ENCODE peak calls at places on chromosome 21, in ten cellular contexts. T is esophagus muscularis mucosa; Y is activated naive CD4-positive, alpha-beta T cell; B is AG08396; P is C1 segment of cervical spinal cord; W is central memory CD8-positive, alpha-beta T cell; F is AG08395; S is AG10803; O is NCI-H1436 treated with DMSO at 0.1 percent for 48 hours; E is kidney tubule cell. D is an unnamed sample.

GRCh38 chr21:33951276-33952178 is 35.9 kb upstream of the ATP5PO start:
- DNase-seq in B (no peak), S (peak), O (no peak), P (no peak), T (no peak), E (peak), Y (no peak), W (no peak), F (no peak), D (peak)

GRCh38 chr21:32917392-32918135 is 108.2 kb upstream of the OLIG2 start:
- DNase-seq in B (peak), Y (no peak), E (peak), F (peak), T (no peak), S (peak), O (no peak), P (no peak), W (no peak), D (no peak)

GRCh38 chr21:41233913-41234312 is 66.0 kb downstream of the BACE2 start:
- DNase-seq in T (no peak), F (no peak), W (no peak), P (no peak), B (no peak), E (no peak), Y (no peak), S (no peak), O (no peak), D (no peak)

GRCh38 chr21:32306021-32306780 is 7.5 kb downstream of the MRAP start:
- DNase-seq in S (no peak), E (no peak), Y (no peak), O (no peak), W (no peak), P (peak), T (no peak), F (no peak), B (no peak), D (no peak)

GRCh38 chr21:35777081-35777480 is 283.2 kb downstream of the SETD4 start:
- DNase-seq in F (no peak), Y (no peak), O (no peak), B (no peak), P (no peak), T (no peak), W (no peak), E (no peak), S (no peak), D (no peak)

GRCh38 chr21:38597436-38597835 is 99.2 kb upstream of the ERG start:
- DNase-seq in O (no peak), S (peak), W (no peak), E (peak), B (no peak), P (no peak), T (no peak), Y (no peak), F (peak), D (no peak)

GRCh38 chr21:44892536-44893277 is 19.2 kb upstream of the PTTG1IP start:
- DNase-seq in O (no peak), S (peak), F (peak), Y (peak), E (peak), B (peak), T (no peak), W (peak), P (no peak), D (peak)

GRCh38 chr21:43969115-43969444 is 43.0 kb upstream of the TRAPPC10 start:
- DNase-seq in P (no peak), W (no peak), T (no peak), F (no peak), O (no peak), E (no peak), B (no peak), Y (no peak), S (no peak), D (no peak)

GRCh38 chr21:39083377-39084008 is 99.8 kb downstream of the PSMG1 start:
- DNase-seq in T (no peak), O (no peak), W (no peak), P (no peak), S (no peak), F (no peak), B (peak), E (no peak), Y (no peak), D (no peak)

GRCh38 chr21:33036430-33037162 is 10.9 kb downstream of the OLIG2 start:
- DNase-seq in B (peak), E (peak), O (no peak), P (no peak), W (no peak), T (no peak), S (peak), Y (no peak), F (peak), D (peak)

GRCh38 chr21:31184462-31184861 is 146.2 kb upstream of the KRTAP19-8 start:
- DNase-seq in W (no peak), F (no peak), P (no peak), S (no peak), O (no peak), E (no peak), T (no peak), B (no peak), Y (peak), D (no peak)

GRCh38 chr21:35051287-35051818 is 2.3 kb upstream of the RUNX1 start:
- DNase-seq in E (peak), S (peak), O (no peak), P (no peak), Y (peak), F (peak), B (peak), T (peak), W (peak), D (no peak)

GRCh38 chr21:40731206-40731605 is 115.8 kb downstream of the DSCAM start:
- DNase-seq in B (no peak), W (no peak), F (no peak), P (no peak), T (no peak), Y (no peak), O (no peak), E (peak), S (no peak), D (no peak)

GRCh38 chr21:16084776-16085364 is 355.1 kb downstream of the USP25 start:
- DNase-seq in Y (no peak), T (no peak), F (peak), S (peak), W (no peak), O (no peak), P (peak), B (peak), E (peak), D (no peak)

GRCh38 chr21:32403201-32403701 is 9.3 kb upstream of the EVA1C start:
- DNase-seq in O (no peak), E (peak), S (peak), B (peak), W (peak), F (peak), Y (no peak), P (peak), T (no peak), D (peak)

GRCh38 chr21:16573581-16573980 is 843.8 kb downstream of the USP25 start:
- DNase-seq in F (peak), S (peak), W (no peak), T (no peak), P (no peak), O (no peak), Y (no peak), B (peak), E (peak), D (peak)

GRCh38 chr21:41186763-41187536 is 19.0 kb downstream of the BACE2 start:
- DNase-seq in F (no peak), E (no peak), T (no peak), B (no peak), P (no peak), W (no peak), Y (no peak), S (no peak), O (no peak), D (no peak)

GRCh38 chr21:38993561-38993960 is 187.8 kb downstream of the ETS2 start:
- DNase-seq in W (no peak), F (peak), E (peak), P (no peak), B (peak), S (peak), O (no peak), T (no peak), Y (no peak), D (peak)

GRCh38 chr21:42262826-42263225 is 43.9 kb downstream of the ABCG1 start:
- DNase-seq in P (peak), F (no peak), W (no peak), Y (no peak), T (no peak), S (no peak), E (peak), B (no peak), O (no peak), D (no peak)

GRCh38 chr21:44872568-44873355 is 728 bp downstream of the PTTG1IP start:
- DNase-seq in Y (no peak), E (peak), S (no peak), T (no peak), F (no peak), P (peak), W (no peak), B (peak), O (no peak), D (peak)

GRCh38 chr21:35796834-35797233 is 263.5 kb downstream of the SETD4 start:
- DNase-seq in E (no peak), S (no peak), P (no peak), Y (no peak), W (no peak), O (no peak), F (no peak), B (no peak), T (no peak), D (no peak)

GRCh38 chr21:46599251-46599572 is 5.7 kb downstream of the S100B start:
- DNase-seq in O (no peak), Y (no peak), B (peak), E (peak), F (peak), P (no peak), W (no peak), T (no peak), S (peak), D (peak)

GRCh38 chr21:18443686-18444085 is 40.1 kb upstream of the TMPRSS15 start:
- DNase-seq in F (no peak), T (no peak), E (no peak), O (no peak), P (no peak), W (no peak), B (no peak), S (no peak), Y (no peak), D (no peak)

GRCh38 chr21:32653326-32653901 is 41.2 kb upstream of the CFAP298 start:
- DNase-seq in F (peak), E (peak), Y (no peak), P (no peak), W (no peak), S (peak), O (no peak), B (peak), T (no peak), D (peak)

GRCh38 chr21:41368361-41369104 is 6.7 kb downstream of the MX2 start:
- DNase-seq in S (no peak), B (no peak), T (no peak), F (no peak), O (no peak), Y (no peak), P (no peak), W (no peak), E (no peak), D (no peak)

GRCh38 chr21:36499578-36500471 is 19.9 kb upstream of the CLDN14 start:
- DNase-seq in W (no peak), F (peak), T (no peak), E (peak), S (peak), B (peak), P (no peak), O (no peak), Y (no peak), D (peak)

GRCh38 chr21:33543505-33544129 is 779 bp downstream of the SON start:
- DNase-seq in Y (no peak), P (no peak), O (no peak), F (peak), E (peak), B (no peak), W (no peak), S (no peak), T (no peak), D (no peak)

D was measured in hepatic stellate cell.